ENCODE peak calls at places on chromosomes 3 and 15, in six cellular contexts. W is Right ventricle myocardium superior; C is activated CD8-positive, alpha-beta T cell treated with anti-CD3 and anti-CD28 coated beads, Interleukin-2, amount 10 ng/mL, durations not matched to agents 7 days and 5 days; J is left lung; Y is effector memory CD8-positive, alpha-beta T cell; Z is SK-N-SH treated with all-trans-retinoic acid at 6 μM for 48 hours. R is an unnamed sample.

GRCh38 chr3:124591699-124592098 is 138.6 kb upstream of the UMPS start:
- ATAC-seq in W (no peak), C (no peak), J (no peak), Y (no peak), Z (no peak), R (no peak)

GRCh38 chr3:193563999-193564398 is 9.3 kb upstream of the ATP13A4 start:
- ATAC-seq in W (no peak), C (no peak), J (peak), Y (no peak), Z (peak), R (no peak)

GRCh38 chr15:56339594-56339993 is 25.6 kb upstream of the TEX9 start:
- ATAC-seq in W (no peak), C (no peak), J (no peak), Y (no peak), Z (no peak), R (no peak)

GRCh38 chr3:52705438-52705687 is 228 bp downstream of the GLT8D1 start:
- ATAC-seq in W (no peak), C (no peak), J (no peak), Y (no peak), Z (no peak), R (no peak)

GRCh38 chr3:139260793-139261736 is 82.8 kb upstream of the MRPS22 start:
- ATAC-seq in W (no peak), C (no peak), J (no peak), Y (no peak), Z (no peak), R (no peak)

GRCh38 chr3:69768436-69768835 is 29.2 kb downstream of the MITF start:
- ATAC-seq in W (no peak), C (no peak), J (no peak), Y (no peak), Z (no peak), R (no peak)

GRCh38 chr3:123313889-123314288 is 112.1 kb downstream of the SEC22A start:
- ATAC-seq in W (peak), C (no peak), J (no peak), Y (no peak), Z (no peak), R (no peak)

GRCh38 chr3:12143949-12144504 is 14.7 kb downstream of the TIMP4 start:
- ATAC-seq in W (peak), C (no peak), J (peak), Y (no peak), Z (no peak), R (no peak)

GRCh38 chr3:171984883-171985282 is 54.5 kb upstream of the FNDC3B start:
- ATAC-seq in W (peak), C (no peak), J (peak), Y (no peak), Z (no peak), R (no peak)

GRCh38 chr3:195356151-195357086 is 85.5 kb upstream of the XXYLT1 start:
- ATAC-seq in W (peak), C (no peak), J (peak), Y (no peak), Z (no peak), R (no peak)

GRCh38 chr3:156795890-156796451 is 30.2 kb upstream of the LEKR1 start:
- ATAC-seq in W (no peak), C (no peak), J (no peak), Y (no peak), Z (no peak), R (peak)

GRCh38 chr3:132669256-132669777 is 9.2 kb downstream of the UBA5 start:
- ATAC-seq in W (no peak), C (no peak), J (no peak), Y (no peak), Z (no peak), R (no peak)

GRCh38 chr3:24490151-24490550 is 4.5 kb downstream of the THRB start:
- ATAC-seq in W (peak), C (no peak), J (no peak), Y (no peak), Z (no peak), R (no peak)

GRCh38 chr3:24687646-24688045 is 193.0 kb upstream of the THRB start:
- ATAC-seq in W (no peak), C (no peak), J (no peak), Y (no peak), Z (no peak), R (no peak)

GRCh38 chr15:28986108-28986507 is 100.3 kb downstream of the APBA2 start:
- ATAC-seq in W (no peak), C (no peak), J (no peak), Y (peak), Z (no peak), R (peak)

GRCh38 chr3:12401208-12401607 is 83.1 kb upstream of the TSEN2 start:
- ATAC-seq in W (no peak), C (no peak), J (no peak), Y (no peak), Z (no peak), R (peak)

GRCh38 chr3:195854628-195855300 is 43.0 kb upstream of the MUC4 start:
- ATAC-seq in W (no peak), C (no peak), J (peak), Y (no peak), Z (no peak), R (no peak)

GRCh38 chr3:169297214-169297613 is 366.3 kb downstream of the MECOM start:
- ATAC-seq in W (no peak), C (no peak), J (no peak), Y (no peak), Z (no peak), R (no peak)

GRCh38 chr15:73005450-73005849 is 46.8 kb upstream of the NEO1 start:
- ATAC-seq in W (no peak), C (no peak), J (no peak), Y (no peak), Z (no peak), R (no peak)

GRCh38 chr15:85716261-85716660 is 78.5 kb downstream of the KLHL25 start:
- ATAC-seq in W (peak), C (no peak), J (no peak), Y (no peak), Z (no peak), R (no peak)

GRCh38 chr15:62887113-62887570 is 155.4 kb upstream of the TPM1 start:
- ATAC-seq in W (no peak), C (no peak), J (no peak), Y (no peak), Z (peak), R (no peak)

GRCh38 chr15:84987949-84988624 is 6.4 kb downstream of the PDE8A start:
- ATAC-seq in W (no peak), C (no peak), J (no peak), Y (peak), Z (no peak), R (peak)

GRCh38 chr3:141726483-141726882 is 11.6 kb upstream of the RNF7 start:
- ATAC-seq in W (no peak), C (no peak), J (no peak), Y (no peak), Z (no peak), R (no peak)